ENCODE peak calls at places on chromosome 19, in seven cellular contexts. C is ovary, X is mesendoderm, K is body of pancreas, V is Panc1, O is A549, I is DND-41. Y is an unnamed sample.

GRCh38 chr19:11381535-11382369 is 2.4 kb downstream of the EPOR start:
- DNase-seq in C (peak; percentile 67), X (peak; percentile 96), K (peak; percentile 19), V (no peak), O (peak; percentile 96), I (no peak), Y (peak; percentile 84)

GRCh38 chr19:4488496-4488895 is 16.4 kb downstream of the HDGFL2 start:
- DNase-seq in C (no peak), X (no peak), K (no peak), V (no peak), O (no peak), I (no peak), Y (no peak)

GRCh38 chr19:10870501-10870954 is 825 bp upstream of the CARM1 start:
- DNase-seq in C (no peak), X (no peak), K (no peak), V (no peak), O (no peak), I (no peak), Y (no peak)

GRCh38 chr19:51821921-51822716 is 27.2 kb downstream of the FPR3 start:
- DNase-seq in C (no peak), X (no peak), K (no peak), V (no peak), O (no peak), I (no peak), Y (no peak)

GRCh38 chr19:35596366-35596999 is 10.5 kb downstream of the PMIS2 start:
- DNase-seq in C (no peak), X (peak; percentile 37), K (no peak), V (no peak), O (peak; percentile 73), I (peak; percentile 25), Y (peak; percentile 8)

GRCh38 chr19:14023404-14024235 is 4.3 kb upstream of the RLN3 start:
- DNase-seq in C (no peak), X (peak; percentile 92), K (peak; percentile 71), V (no peak), O (peak; percentile 71), I (no peak), Y (peak; percentile 79)

GRCh38 chr19:862529-863304 is 3.3 kb downstream of the CFD start:
- DNase-seq in C (peak; percentile 68), X (peak; percentile 86), K (peak; percentile 71), V (no peak), O (peak; percentile 64), I (peak; percentile 60), Y (peak; percentile 89)

GRCh38 chr19:49782515-49782914 is 15.7 kb downstream of the AP2A1 start:
- DNase-seq in C (no peak), X (no peak), K (no peak), V (no peak), O (no peak), I (no peak), Y (no peak)

GRCh38 chr19:13376537-13376936 is 129.7 kb downstream of the CACNA1A start:
- DNase-seq in C (no peak), X (no peak), K (no peak), V (no peak), O (no peak), I (no peak), Y (no peak)

GRCh38 chr19:3095375-3096191 is 1.4 kb downstream of the GNA11 start:
- DNase-seq in C (no peak), X (peak; percentile 88), K (peak; percentile 43), V (no peak), O (no peak), I (peak; percentile 36), Y (no peak)

GRCh38 chr19:15288146-15288963 is 44.0 kb downstream of the BRD4 start:
- DNase-seq in C (no peak), X (no peak), K (peak; percentile 38), V (no peak), O (no peak), I (peak; percentile 35), Y (peak; percentile 75)

GRCh38 chr19:39865953-39866352 is 19.8 kb upstream of the FBL start:
- DNase-seq in C (no peak), X (no peak), K (no peak), V (no peak), O (no peak), I (no peak), Y (peak; percentile 24)

GRCh38 chr19:9856609-9857008 is 21.5 kb downstream of the PIN1 start:
- DNase-seq in C (no peak), X (no peak), K (no peak), V (no peak), O (no peak), I (no peak), Y (no peak)

GRCh38 chr19:49847731-49848696 is 2.9 kb upstream of the PTOV1 start:
- DNase-seq in C (no peak), X (no peak), K (no peak), V (no peak), O (no peak), I (no peak), Y (no peak)

GRCh38 chr19:2266183-2266993 is 10.2 kb upstream of the JSRP1 start:
- DNase-seq in C (peak; percentile 75), X (no peak), K (peak; percentile 77), V (no peak), O (no peak), I (peak; percentile 53), Y (peak; percentile 96)

GRCh38 chr19:10855879-10856522 is 7.8 kb downstream of the C19orf38 start:
- DNase-seq in C (no peak), X (peak; percentile 51), K (peak; percentile 47), V (no peak), O (peak; percentile 68), I (peak; percentile 55), Y (no peak)

DNA sequence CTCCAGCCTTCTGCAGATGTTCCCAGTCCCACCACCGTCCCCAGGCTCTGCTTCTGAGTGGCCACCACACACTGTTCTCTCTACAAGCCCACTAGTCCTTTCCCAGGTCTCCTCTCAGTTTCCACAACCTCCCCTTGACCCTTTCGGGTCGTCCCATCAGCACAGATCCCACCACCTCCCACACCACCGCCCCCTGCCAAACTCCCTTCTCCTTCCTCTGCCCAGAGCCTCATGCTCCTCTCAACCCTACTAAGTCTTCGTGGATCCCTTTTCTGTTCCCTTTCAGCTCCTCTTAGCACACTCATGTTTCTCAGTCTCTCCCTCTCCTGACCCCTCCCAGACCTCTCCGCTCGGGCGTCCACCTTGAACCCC is 1.9 kb downstream of the NAPA start:
- DNase-seq in C (no peak), X (no peak), K (no peak), V (no peak), O (no peak), I (no peak), Y (no peak)
- H3K4me1 ChIP-seq in C (peaks cover 43% of the 10 kb centered on the region), X (no peaks in the 10 kb centered on the region), K (peaks cover 61% of the 10 kb centered on the region), V (peaks cover 22% of the 10 kb centered on the region), O (peaks cover 28% of the 10 kb centered on the region), I (peaks cover 48% of the 10 kb centered on the region), Y (no peaks in the 10 kb centered on the region)

GRCh38 chr19:54180691-54181091 is 7.7 kb upstream of the TMC4 start:
- DNase-seq in C (no peak), X (no peak), K (no peak), V (no peak), O (no peak), I (no peak), Y (no peak)
- H3K4me1 ChIP-seq in C (no peaks in the 10 kb centered on the region), X (no peaks in the 10 kb centered on the region), K (peaks cover 4% of the 10 kb centered on the region), V (no peaks in the 10 kb centered on the region), O (no peaks in the 10 kb centered on the region), I (no peaks in the 10 kb centered on the region), Y (no peaks in the 10 kb centered on the region)

DNA sequence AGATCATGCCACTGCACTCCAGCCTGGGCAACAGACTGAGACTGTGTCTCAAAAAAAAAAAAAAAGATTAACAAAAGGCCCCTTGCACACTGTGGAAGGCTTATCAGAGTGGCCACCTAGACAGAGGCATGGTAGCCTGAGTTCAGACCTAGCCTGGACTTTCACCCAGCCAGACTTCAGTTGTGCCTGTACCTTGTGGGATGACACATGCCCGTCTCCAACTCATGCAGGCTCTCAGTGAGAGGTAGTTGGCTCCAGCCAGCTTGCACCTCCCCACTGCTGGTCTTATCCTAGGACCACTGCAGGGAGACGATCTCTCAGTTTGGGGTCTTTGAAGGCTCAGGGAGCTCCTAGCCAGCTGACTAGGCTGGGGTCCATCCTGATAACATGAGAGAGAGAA is 52.2 kb downstream of the GATAD2A start:
- DNase-seq in C (no peak), X (no peak), K (no peak), V (no peak), O (no peak), I (no peak), Y (peak; percentile 43)
- H3K4me1 ChIP-seq in C (peaks cover 24% of the 10 kb centered on the region), X (peaks cover 22% of the 10 kb centered on the region), K (peaks cover 42% of the 10 kb centered on the region), V (peaks cover 12% of the 10 kb centered on the region), O (peaks cover 4% of the 10 kb centered on the region), I (peaks cover 24% of the 10 kb centered on the region), Y (peaks cover 2% of the 10 kb centered on the region)

GRCh38 chr19:38685666-38686529 is 38.4 kb downstream of the ACTN4 start:
- DNase-seq in C (no peak), X (peak; percentile 85), K (peak; percentile 51), V (no peak), O (peak; percentile 88), I (no peak), Y (no peak)

GRCh38 chr19:38684862-38685665 is 37.6 kb downstream of the ACTN4 start:
- DNase-seq in C (no peak), X (no peak), K (no peak), V (no peak), O (no peak), I (no peak), Y (no peak)

GRCh38 chr19:38690146-38690545 is 42.7 kb downstream of the ACTN4 start:
- DNase-seq in C (no peak), X (no peak), K (no peak), V (no peak), O (no peak), I (no peak), Y (no peak)

GRCh38 chr19:38686530-38686888 is 39.1 kb downstream of the ACTN4 start:
- DNase-seq in C (no peak), X (no peak), K (no peak), V (no peak), O (no peak), I (no peak), Y (no peak)

GRCh38 chr19:38687837-38688378 is 40.5 kb downstream of the ACTN4 start:
- DNase-seq in C (no peak), X (no peak), K (no peak), V (no peak), O (no peak), I (no peak), Y (no peak)
- H3K4me1 ChIP-seq in C (peaks cover 35% of the 10 kb centered on the region), X (peaks cover 30% of the 10 kb centered on the region), K (peaks cover 91% of the 10 kb centered on the region), V (peaks cover 100% of the 10 kb centered on the region), O (peaks cover 90% of the 10 kb centered on the region), I (peaks cover 3% of the 10 kb centered on the region), Y (peaks cover 9% of the 10 kb centered on the region)

GRCh38 chr19:38730731-38731589 is 13.3 kb downstream of the CAPN12 start:
- DNase-seq in C (peak; percentile 24), X (no peak), K (peak; percentile 7), V (no peak), O (no peak), I (no peak), Y (peak; percentile 68)
- H3K4me1 ChIP-seq in C (peaks cover 10% of the 10 kb centered on the region), X (no peaks in the 10 kb centered on the region), K (peaks cover 50% of the 10 kb centered on the region), V (peaks cover 92% of the 10 kb centered on the region), O (peaks cover 85% of the 10 kb centered on the region), I (no peaks in the 10 kb centered on the region), Y (no peaks in the 10 kb centered on the region)

Y was measured in aorta.